ENCODE peak calls at places on chromosomes 5 and 9, in five cellular contexts. C is suprapubic skin; F is SK-N-SH; M is HCT116; D is CD8-positive, alpha-beta memory T cell. U is an unnamed sample.
A peak's percentile ranks its signal among the peaks of the same experiment; 100 is the strongest.

GRCh38 chr9:98317134-98317857 is 61.8 kb upstream of the TBC1D2 start:
- DNase-seq in C (no peak), F (peak; percentile 68), M (no peak), D (no peak), U (no peak)

GRCh38 chr5:173629628-173630027 is 13.2 kb upstream of the BOD1 start:
- DNase-seq in C (no peak), F (peak; percentile 56), M (no peak), D (no peak), U (peak; percentile 90)

GRCh38 chr5:39992617-39993203 is 567.9 kb upstream of the DAB2 start:
- DNase-seq in C (no peak), F (no peak), M (no peak), D (no peak), U (no peak)

GRCh38 chr9:75953218-75953617 is 62.7 kb downstream of the PCSK5 start:
- DNase-seq in C (no peak), F (no peak), M (no peak), D (no peak), U (no peak)

GRCh38 chr5:75042511-75042910 is 9.8 kb downstream of the GCNT4 start:
- DNase-seq in C (no peak), F (no peak), M (no peak), D (no peak), U (no peak)

GRCh38 chr9:14652729-14653377 is 40.4 kb downstream of the ZDHHC21 start:
- DNase-seq in C (no peak), F (peak; percentile 40), M (no peak), D (no peak), U (no peak)

GRCh38 chr9:18905033-18905882 is 127.8 kb downstream of the SAXO1 start:
- DNase-seq in C (no peak), F (no peak), M (no peak), D (no peak), U (no peak)

GRCh38 chr9:33374634-33375237 is 27.6 kb downstream of the AQP7 start:
- DNase-seq in C (peak; percentile 78), F (peak; percentile 84), M (peak; percentile 64), D (peak; percentile 32), U (peak; percentile 92)

GRCh38 chr5:64811050-64811640 is 42.4 kb downstream of the CWC27 start:
- DNase-seq in C (no peak), F (peak; percentile 9), M (peak; percentile 37), D (no peak), U (no peak)

DNA sequence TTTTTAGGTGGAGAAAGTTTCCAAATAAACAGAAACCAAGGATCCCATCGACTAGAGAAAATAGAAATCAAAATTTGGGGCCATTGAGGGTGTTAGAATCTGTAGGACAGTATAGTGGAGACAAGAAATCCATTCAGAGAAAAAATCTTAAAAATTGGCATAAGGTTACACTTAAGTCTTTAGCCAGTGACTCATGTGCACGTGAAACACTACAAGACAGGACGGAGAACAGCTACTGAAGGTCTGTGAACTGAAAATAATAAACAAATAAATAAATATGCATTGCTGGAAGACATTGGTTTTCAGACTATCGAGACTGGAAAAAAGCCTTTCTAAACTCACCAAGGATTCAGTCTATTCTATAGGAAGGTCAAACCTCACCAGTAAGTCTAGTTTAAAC is 1955.5 kb downstream of the MAT2B start:
- DNase-seq in C (no peak), F (no peak), M (no peak), D (no peak), U (no peak)
- H3K36me3 ChIP-seq in C (no peaks in the 10 kb centered on the region), F (no peaks in the 10 kb centered on the region), M (no peaks in the 10 kb centered on the region), D (no peaks in the 10 kb centered on the region), U (no peaks in the 10 kb centered on the region)

DNA sequence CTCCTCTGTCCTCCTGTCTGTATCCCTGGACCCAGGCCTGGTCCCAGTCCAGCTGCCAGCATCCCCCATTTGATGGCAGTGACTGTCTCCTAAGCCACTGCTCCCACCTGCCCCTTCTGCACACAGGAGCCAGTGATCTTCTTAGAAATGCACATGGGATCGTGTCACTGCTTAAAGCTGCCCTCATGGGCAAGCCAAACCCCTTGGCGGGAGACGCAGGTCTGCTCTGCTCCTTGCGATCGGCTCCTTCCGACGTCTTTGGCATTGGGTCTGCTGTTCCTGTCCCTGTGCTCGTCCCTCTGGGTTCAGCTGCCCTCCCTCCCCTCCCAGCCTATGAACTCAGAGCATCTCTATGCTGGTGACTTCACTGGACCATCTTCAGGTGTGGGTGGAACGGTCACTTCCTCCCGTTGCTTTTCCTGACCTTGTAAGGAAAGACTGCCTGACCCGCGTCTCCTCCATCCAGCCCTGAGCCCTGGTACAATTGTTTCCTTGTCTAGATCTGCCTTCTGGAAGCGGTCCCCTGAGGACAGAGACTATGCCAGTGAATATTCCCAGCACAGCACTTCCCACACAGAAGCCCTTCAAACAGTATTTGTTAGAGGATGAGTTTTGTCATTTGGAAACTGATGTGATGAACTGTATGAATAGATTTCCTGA is 116.5 kb downstream of the ZNF354C start:
- DNase-seq in C (no peak), F (no peak), M (no peak), D (no peak), U (no peak)
- H3K36me3 ChIP-seq in C (peaks cover 4% of the 10 kb centered on the region), F (no peaks in the 10 kb centered on the region), M (no peaks in the 10 kb centered on the region), D (no peaks in the 10 kb centered on the region), U (no peaks in the 10 kb centered on the region)

GRCh38 chr9:113488490-113488889 is 25.0 kb downstream of the RGS3 start:
- DNase-seq in C (peak; percentile 58), F (no peak), M (no peak), D (no peak), U (peak; percentile 27)

GRCh38 chr9:113485761-113486115 is 22.2 kb downstream of the RGS3 start:
- DNase-seq in C (no peak), F (no peak), M (no peak), D (no peak), U (no peak)

GRCh38 chr9:113486327-113486726 is 22.8 kb downstream of the RGS3 start:
- DNase-seq in C (peak; percentile 41), F (no peak), M (no peak), D (no peak), U (peak; percentile 39)

GRCh38 chr9:113484258-113484730 is 20.8 kb downstream of the RGS3 start:
- DNase-seq in C (peak; percentile 47), F (peak; percentile 74), M (no peak), D (no peak), U (peak; percentile 19)

GRCh38 chr9:113488071-113488470 is 24.5 kb downstream of the RGS3 start:
- DNase-seq in C (peak; percentile 37), F (no peak), M (no peak), D (no peak), U (peak; percentile 23)
- H3K36me3 ChIP-seq in C (no peaks in the 10 kb centered on the region), F (no peaks in the 10 kb centered on the region), M (peaks cover 49% of the 10 kb centered on the region), D (no peaks in the 10 kb centered on the region), U (no peaks in the 10 kb centered on the region)

GRCh38 chr5:151205411-151205810 is 18.5 kb downstream of the CCDC69 start:
- DNase-seq in C (no peak), F (no peak), M (no peak), D (no peak), U (no peak)
- H3K36me3 ChIP-seq in C (peaks cover 2% of the 10 kb centered on the region), F (no peaks in the 10 kb centered on the region), M (no peaks in the 10 kb centered on the region), D (peaks cover 15% of the 10 kb centered on the region), U (no peaks in the 10 kb centered on the region)